ENCODE peak calls at places on chromosomes 5 and 9, in ten cellular contexts. Z, S, E, N, D, I, F, X, O and V are unnamed samples.

GRCh38 chr5:149247726-149248125 is 23.9 kb upstream of the AFAP1L1 start:
- DNase-seq in Z (no peak), S (no peak), E (no peak), N (no peak), D (no peak), I (no peak), F (no peak), X (no peak), O (no peak), V (no peak)

GRCh38 chr9:5784526-5785315 is 48.2 kb downstream of the ERMP1 start:
- DNase-seq in Z (peak), S (no peak), E (no peak), N (no peak), D (no peak), I (no peak), F (no peak), X (no peak), O (no peak), V (no peak)

GRCh38 chr9:36161187-36161586 is 8.0 kb upstream of the CCIN start:
- DNase-seq in Z (peak), S (no peak), E (no peak), N (no peak), D (no peak), I (no peak), F (no peak), X (no peak), O (no peak), V (no peak)

GRCh38 chr9:4289411-4290380 is 10.2 kb downstream of the GLIS3 start:
- DNase-seq in Z (peak), S (no peak), E (no peak), N (no peak), D (no peak), I (no peak), F (no peak), X (no peak), O (no peak), V (no peak)

GRCh38 chr9:14215614-14216013 is 98.3 kb downstream of the NFIB start:
- DNase-seq in Z (no peak), S (no peak), E (no peak), N (no peak), D (no peak), I (no peak), F (no peak), X (no peak), O (no peak), V (no peak)

GRCh38 chr5:35803221-35803651 is 53.5 kb upstream of the IL7R start:
- DNase-seq in Z (peak), S (no peak), E (no peak), N (peak), D (no peak), I (no peak), F (no peak), X (no peak), O (no peak), V (peak)

GRCh38 chr9:135898634-135899407 is 8.5 kb downstream of the CAMSAP1 start:
- DNase-seq in Z (peak), S (no peak), E (no peak), N (no peak), D (no peak), I (no peak), F (no peak), X (no peak), O (no peak), V (peak)

GRCh38 chr5:5978501-5979361 is 399.6 kb downstream of the MED10 start:
- DNase-seq in Z (no peak), S (no peak), E (no peak), N (no peak), D (no peak), I (no peak), F (no peak), X (no peak), O (no peak), V (no peak)

GRCh38 chr5:142798099-142798768 is 28.1 kb downstream of the ARHGAP26 start:
- DNase-seq in Z (no peak), S (no peak), E (no peak), N (peak), D (no peak), I (peak), F (no peak), X (no peak), O (peak), V (no peak)

GRCh38 chr5:34772267-34772666 is 66.7 kb upstream of the TTC23L start:
- DNase-seq in Z (no peak), S (no peak), E (no peak), N (no peak), D (no peak), I (no peak), F (no peak), X (no peak), O (no peak), V (no peak)

GRCh38 chr9:124624735-124624992 is 117.5 kb upstream of the NR5A1 start:
- DNase-seq in Z (no peak), S (no peak), E (no peak), N (no peak), D (no peak), I (no peak), F (no peak), X (no peak), O (no peak), V (no peak)

GRCh38 chr5:16980983-16981382 is 44.9 kb upstream of the MYO10 start:
- DNase-seq in Z (peak), S (no peak), E (no peak), N (no peak), D (no peak), I (no peak), F (no peak), X (no peak), O (no peak), V (no peak)

GRCh38 chr9:106110483-106110882 is 416.1 kb downstream of the TMEM38B start:
- DNase-seq in Z (no peak), S (no peak), E (no peak), N (no peak), D (no peak), I (no peak), F (no peak), X (no peak), O (no peak), V (no peak)